ENCODE peak calls at places on chromosome 9, in nine cellular contexts. H is kidney; X is tibial nerve; O is adrenal gland; Y is A549; J is IMR-90; D is brain microvascular endothelial cell; T is small intestine; Q is CD8-positive, alpha-beta memory T cell. I is an unnamed sample.

GRCh38 chr9:109722007-109722406 is 58.0 kb upstream of the PALM2AKAP2 start:
- DNase-seq in Q (no peak), X (no peak), Y (no peak), D (no peak), J (no peak), H (no peak), O (no peak), T (no peak), I (no peak)

GRCh38 chr9:108675708-108676107 is 180.1 kb downstream of the ACTL7B start:
- DNase-seq in O (no peak), Y (no peak), X (no peak), D (no peak), J (no peak), T (no peak), Q (no peak), H (no peak), I (no peak)

GRCh38 chr9:115142502-115143265 is 24.7 kb upstream of the TNC start:
- DNase-seq in O (no peak), Y (no peak), Q (no peak), T (no peak), X (no peak), H (no peak), D (peak; percentile 28), J (no peak), I (no peak)

GRCh38 chr9:98558575-98558974 is 150.2 kb downstream of the GABBR2 start:
- DNase-seq in T (no peak), X (no peak), D (no peak), H (no peak), O (no peak), Y (no peak), J (peak; percentile 76), Q (no peak), I (no peak)

GRCh38 chr9:93071464-93071863 is 13.0 kb downstream of the SUSD3 start:
- DNase-seq in J (peak; percentile 18), Q (no peak), H (no peak), Y (peak; percentile 47), X (no peak), O (no peak), D (no peak), T (no peak), I (no peak)

GRCh38 chr9:127689332-127690000 is 17.3 kb upstream of the CFAP157 start:
- DNase-seq in H (no peak), Y (no peak), X (no peak), T (no peak), Q (no peak), J (no peak), D (no peak), O (no peak), I (no peak)

GRCh38 chr9:123043081-123043939 is 9.8 kb downstream of the GPR21 start:
- DNase-seq in H (no peak), Y (no peak), J (no peak), T (no peak), O (no peak), Q (no peak), D (no peak), X (no peak), I (no peak)

GRCh38 chr9:87701931-87702421 is 23.9 kb upstream of the CTSL start:
- DNase-seq in X (no peak), D (no peak), Q (no peak), Y (no peak), H (no peak), O (no peak), J (no peak), T (no peak), I (no peak)

GRCh38 chr9:12511726-12512125 is 181.5 kb upstream of the TYRP1 start:
- DNase-seq in O (no peak), D (no peak), H (no peak), J (no peak), Q (no peak), T (no peak), X (no peak), Y (no peak), I (no peak)

GRCh38 chr9:110802416-110803035 is 133.9 kb downstream of the MUSK start:
- DNase-seq in D (no peak), J (peak; percentile 65), X (peak; percentile 13), Y (no peak), H (no peak), Q (no peak), O (no peak), T (no peak), I (no peak)

GRCh38 chr9:2227468-2227867 is 212.3 kb downstream of the SMARCA2 start:
- DNase-seq in Y (no peak), T (no peak), H (no peak), X (no peak), D (no peak), Q (no peak), J (peak; percentile 67), O (peak; percentile 87), I (no peak)

GRCh38 chr9:125633116-125633743 is 73.8 kb downstream of the MAPKAP1 start:
- DNase-seq in Y (no peak), X (no peak), H (no peak), O (no peak), Q (no peak), T (peak; percentile 21), J (no peak), D (no peak), I (no peak)

GRCh38 chr9:1938135-1938534 is 77.0 kb upstream of the SMARCA2 start:
- DNase-seq in Y (no peak), O (no peak), J (no peak), D (no peak), X (no peak), T (no peak), H (no peak), Q (no peak), I (no peak)

GRCh38 chr9:99134893-99135341 is 30.0 kb downstream of the TGFBR1 start:
- DNase-seq in H (no peak), D (peak; percentile 24), T (no peak), Y (no peak), X (no peak), O (no peak), J (peak; percentile 78), Q (no peak), I (no peak)

GRCh38 chr9:116051528-116051927 is 102.1 kb upstream of the PAPPA start:
- DNase-seq in H (no peak), T (no peak), X (no peak), O (no peak), J (no peak), D (no peak), Y (no peak), Q (no peak), I (no peak)

GRCh38 chr9:106707291-106707690 is 155.7 kb upstream of the ZNF462 start:
- DNase-seq in O (no peak), D (no peak), Q (no peak), Y (no peak), X (no peak), H (no peak), T (no peak), J (no peak), I (no peak)

DNA sequence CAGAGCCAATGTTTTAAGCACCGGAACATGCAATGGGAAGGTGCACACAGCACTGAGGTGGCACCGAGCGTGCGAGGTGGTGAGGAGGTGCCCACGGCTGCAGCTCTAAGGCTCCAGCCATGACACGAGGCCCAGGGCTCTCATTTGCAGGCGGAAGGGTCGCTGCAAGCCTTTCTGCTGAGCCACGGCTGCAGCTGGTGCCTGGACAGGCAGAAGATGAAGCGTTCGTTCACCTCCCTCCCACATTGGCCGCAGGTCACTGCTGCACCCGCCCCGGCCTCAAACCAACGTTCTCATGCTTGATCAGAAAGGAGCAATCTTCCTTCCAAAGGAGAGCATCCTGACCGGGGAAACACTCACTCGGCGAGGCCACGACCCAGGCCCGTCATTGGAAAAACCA is 4.5 kb upstream of the INPP5E start:
- DNase-seq in Q (no peak), D (no peak), H (no peak), Y (no peak), T (no peak), X (no peak), O (no peak), J (no peak), I (no peak)
- H3K27ac ChIP-seq in Q (no peak overlapping the region), D (no peak overlapping the region), H (no peak overlapping the region), Y (no peak overlapping the region), T (no peak overlapping the region), X (no peak overlapping the region), O (no peak overlapping the region), J (no peak overlapping the region), I (no peak overlapping the region)

GRCh38 chr9:7935666-7936065 is 136.1 kb upstream of the DMAC1 start:
- DNase-seq in Y (no peak), D (no peak), Q (no peak), H (no peak), J (no peak), O (no peak), T (peak; percentile 21), X (no peak), I (no peak)
- H3K27ac ChIP-seq in Y (no peak overlapping the region), D (no peak overlapping the region), Q (no peak overlapping the region), H (no peak overlapping the region), J (no peak overlapping the region), O (no peak overlapping the region), T (no peak overlapping the region), X (no peak overlapping the region), I (no peak overlapping the region)

DNA sequence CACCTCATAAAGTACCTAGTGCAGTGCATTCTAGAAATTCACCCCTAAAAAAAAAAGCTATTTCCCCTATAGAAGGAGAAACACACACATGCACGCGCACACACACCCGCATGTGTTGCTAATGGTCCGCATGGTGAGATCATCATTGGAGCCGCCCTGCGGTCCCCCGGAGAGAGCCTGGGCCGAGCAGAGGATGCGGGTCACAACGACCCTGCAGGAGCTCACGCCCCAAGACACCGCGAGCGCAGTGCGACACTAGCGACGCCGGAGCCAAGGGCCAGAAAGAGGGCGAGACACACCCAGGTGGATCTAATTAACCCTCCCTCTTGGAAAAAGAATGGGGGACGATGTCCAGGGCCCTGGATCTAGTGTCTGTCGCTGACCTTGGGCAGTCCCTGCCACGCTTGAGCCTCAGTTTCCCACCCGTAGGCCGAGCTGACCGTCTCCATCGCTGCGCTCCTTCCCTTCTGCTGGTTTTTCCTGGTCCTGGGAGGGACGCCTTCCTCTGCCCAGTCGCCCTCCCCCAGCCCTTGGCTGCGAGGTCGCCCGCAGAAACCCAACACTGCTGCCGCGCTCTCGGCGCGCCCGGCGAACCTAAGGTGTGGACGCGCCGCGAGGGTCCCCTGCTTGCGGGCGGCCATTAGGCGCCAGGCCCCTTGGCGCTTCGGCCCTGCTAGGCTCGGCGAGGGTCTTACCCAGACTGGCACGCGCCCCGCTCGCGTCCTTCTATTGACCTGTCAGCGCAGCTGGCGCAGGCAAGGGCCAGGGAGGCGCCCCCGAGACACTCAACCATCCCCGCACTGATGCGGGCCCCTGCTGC is 47.6 kb upstream of the RNF20 start:
- DNase-seq in J (peak; percentile 41), X (no peak), Y (peak; percentile 58), H (peak; percentile 76), T (peak; percentile 82), Q (no peak), O (peak; percentile 70), D (no peak), I (peak; percentile 41)
- H3K27ac ChIP-seq in J (peak overlapping the region; percentile 75), X (peak overlapping the region; percentile 85), Y (peak overlapping the region; percentile 86), H (peak overlapping the region; percentile 73), T (peak overlapping the region; percentile 88), Q (no peak overlapping the region), O (peak overlapping the region; percentile 87), D (no peak overlapping the region), I (peak overlapping the region; percentile 96)

DNA sequence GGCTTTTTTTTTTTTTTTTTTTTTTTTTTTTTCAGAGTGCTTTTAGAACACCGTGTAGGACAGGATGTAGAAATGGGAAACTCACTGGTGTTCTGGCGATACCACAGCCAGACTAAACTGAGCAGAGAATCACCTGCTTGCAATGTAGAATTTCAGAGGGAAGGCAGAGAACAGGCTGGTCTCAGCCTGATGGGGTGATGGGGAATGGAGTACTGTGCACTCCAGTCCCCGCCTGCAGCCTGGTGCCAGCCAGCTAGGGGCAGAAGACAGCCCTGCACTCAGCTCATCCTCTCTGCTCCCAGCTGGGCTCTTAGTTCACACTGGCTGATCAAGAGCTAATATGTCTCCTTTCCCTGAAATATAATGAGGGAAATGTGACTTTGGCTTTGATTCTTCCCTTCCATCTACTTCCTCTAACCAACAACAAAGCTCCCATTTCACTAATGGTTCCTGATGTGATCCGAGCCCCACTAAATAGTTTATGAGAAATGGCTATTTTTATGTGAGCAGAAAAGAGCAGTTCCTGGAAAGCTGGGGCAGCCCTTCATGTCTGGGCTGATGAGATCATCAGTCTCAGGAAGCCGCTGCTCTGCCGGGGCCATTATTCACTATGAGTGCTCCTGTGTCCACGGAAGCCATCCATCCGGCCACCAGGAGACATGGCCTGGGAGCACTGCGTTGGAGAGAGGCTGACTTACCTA is 209.7 kb downstream of the GADD45G start:
- DNase-seq in X (no peak), H (no peak), J (peak; percentile 3), Y (no peak), D (peak; percentile 56), O (peak; percentile 92), T (no peak), Q (no peak), I (no peak)
- H3K27ac ChIP-seq in X (no peak overlapping the region), H (no peak overlapping the region), J (no peak overlapping the region), Y (no peak overlapping the region), D (no peak overlapping the region), O (no peak overlapping the region), T (no peak overlapping the region), Q (no peak overlapping the region), I (no peak overlapping the region)

I was measured in left ventricle myocardium inferior.